ENCODE peak calls at places on chromosomes 2 and 18, in eight cellular contexts. J is foreskin keratinocyte, V is HCT116, C is substantia nigra, S is Panc1, B is esophagus muscularis mucosa, M is osteoblast, G is WERI-Rb-1. F is an unnamed sample.

GRCh38 chr2:20449501-20450200 is 2.8 kb downstream of the RHOB start:
- DNase-seq in B (no peak), S (no peak), M (peak), J (peak), G (peak), C (peak), V (no peak), F (no peak)

GRCh38 chr2:42371621-42372473 is 10.8 kb upstream of the COX7A2L start:
- DNase-seq in B (no peak), J (peak), C (no peak), S (no peak), M (no peak), G (peak), V (no peak), F (peak)

GRCh38 chr2:154189963-154190362 is 318.2 kb downstream of the GALNT13 start:
- DNase-seq in G (no peak), J (no peak), C (no peak), M (peak), V (no peak), B (no peak), S (no peak), F (no peak)

GRCh38 chr2:63790491-63790890 is 51.2 kb upstream of the UGP2 start:
- DNase-seq in C (no peak), S (no peak), V (no peak), M (no peak), J (peak), B (no peak), G (no peak), F (no peak)

GRCh38 chr18:11689031-11689971 is at the start of gene GNAL:
- DNase-seq in S (peak), C (peak), B (peak), G (peak), J (peak), M (peak), V (peak), F (peak)

GRCh38 chr2:8534386-8534728 is 147.5 kb upstream of the ID2 start:
- DNase-seq in B (no peak), C (no peak), S (no peak), J (no peak), V (no peak), M (no peak), G (no peak), F (no peak)

GRCh38 chr2:43186679-43187374 is 39.6 kb downstream of the ZFP36L2 start:
- DNase-seq in V (no peak), B (no peak), G (peak), J (no peak), M (peak), C (no peak), S (no peak), F (no peak)

GRCh38 chr18:31581498-31582197 is 10.0 kb upstream of the TTR start:
- DNase-seq in C (no peak), V (no peak), G (no peak), B (no peak), J (peak), S (no peak), M (peak), F (no peak)

GRCh38 chr2:62326735-62327134 is 130.8 kb downstream of the B3GNT2 start:
- DNase-seq in B (no peak), M (no peak), J (no peak), G (no peak), S (no peak), V (no peak), C (no peak), F (no peak)

GRCh38 chr2:217031445-217031844 is 171.6 kb upstream of the TNP1 start:
- DNase-seq in C (no peak), B (no peak), G (no peak), M (no peak), V (no peak), J (no peak), S (no peak), F (no peak)
- H3K27ac ChIP-seq in C (no peak), B (no peak), G (no peak), M (no peak), V (no peak), J (no peak), S (no peak), F (no peak)

GRCh38 chr2:86139981-86140380 is 33.9 kb downstream of the PTCD3 start:
- DNase-seq in V (no peak), J (no peak), S (no peak), G (no peak), M (no peak), C (no peak), B (no peak), F (no peak)

GRCh38 chr2:86143926-86144685 is 38.1 kb downstream of the PTCD3 start:
- DNase-seq in B (no peak), V (no peak), C (no peak), M (no peak), J (no peak), G (no peak), S (no peak), F (no peak)

GRCh38 chr2:86142737-86143257 is 36.8 kb downstream of the PTCD3 start:
- DNase-seq in J (no peak), V (no peak), S (no peak), B (no peak), C (no peak), M (no peak), G (no peak), F (no peak)

GRCh38 chr2:86140969-86141392 is 34.9 kb downstream of the PTCD3 start:
- DNase-seq in S (no peak), G (no peak), B (no peak), C (no peak), J (no peak), V (no peak), M (no peak), F (no peak)

GRCh38 chr2:86143307-86143706 is 37.3 kb downstream of the PTCD3 start:
- DNase-seq in J (no peak), G (no peak), S (no peak), C (no peak), V (no peak), B (no peak), M (no peak), F (no peak)
- H3K27ac ChIP-seq in J (no peak), G (no peak), S (no peak), C (no peak), V (no peak), B (no peak), M (no peak), F (no peak)

DNA sequence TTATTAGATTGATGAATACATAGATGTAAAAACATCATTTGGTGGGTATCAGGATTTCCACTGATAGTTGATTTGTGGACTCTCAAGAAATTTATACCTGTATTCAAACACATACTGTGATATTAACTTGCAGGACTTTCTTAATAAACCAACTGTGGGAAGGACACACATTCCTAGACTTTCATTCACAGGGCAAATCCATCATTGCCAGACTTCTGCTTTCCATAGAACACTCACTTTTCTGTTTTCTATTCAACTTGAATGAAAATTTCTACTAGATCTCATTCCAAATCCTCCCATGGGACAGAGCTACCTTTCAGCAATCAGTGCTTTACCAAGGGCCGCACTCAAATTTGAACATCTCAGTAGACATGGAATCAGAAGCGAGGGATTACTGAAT is 612.5 kb downstream of the IRS1 start:
- DNase-seq in J (no peak), M (no peak), B (no peak), C (no peak), V (no peak), G (no peak), S (no peak), F (no peak)
- H3K27ac ChIP-seq in J (peak), M (peak), B (no peak), C (no peak), V (peak), G (no peak), S (no peak), F (peak)

GRCh38 chr18:79108520-79109215 is 39.5 kb downstream of the ATP9B start:
- DNase-seq in M (no peak), S (no peak), C (no peak), J (no peak), V (no peak), G (no peak), B (no peak), F (no peak)
- H3K27ac ChIP-seq in M (no peak), S (no peak), C (no peak), J (no peak), V (no peak), G (no peak), B (no peak), F (no peak)

DNA sequence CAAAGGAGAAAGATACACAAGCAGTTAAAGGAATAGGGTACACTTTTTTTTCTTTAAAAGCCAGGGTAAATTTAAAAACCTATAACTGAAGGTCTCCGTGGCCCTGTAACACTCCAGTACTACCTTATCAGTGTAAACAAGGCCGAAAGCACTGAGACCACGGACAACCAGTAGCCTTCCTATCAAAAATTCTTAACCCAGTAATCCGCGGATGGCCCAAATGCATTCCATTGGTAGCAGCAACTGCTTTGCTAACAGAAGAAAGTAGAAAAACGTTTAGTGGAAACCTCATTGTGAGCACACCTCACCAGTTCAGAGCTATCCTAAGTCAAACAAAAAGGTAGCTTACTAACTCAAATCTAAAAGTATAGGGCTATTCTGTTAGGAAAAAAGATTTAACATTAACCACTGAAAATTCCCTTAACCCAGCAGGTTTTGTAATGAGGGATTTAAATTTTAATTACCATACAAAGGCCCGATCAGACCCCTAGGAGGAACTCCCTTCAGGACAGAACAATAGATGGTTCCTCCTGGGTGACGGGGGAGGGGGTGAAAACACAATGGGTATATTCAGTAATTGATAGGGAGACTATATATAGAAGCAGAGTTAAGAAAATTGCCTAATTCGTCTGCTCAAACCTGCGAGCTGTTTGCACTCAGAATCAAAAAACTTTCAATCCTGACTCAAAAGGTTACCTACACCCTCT is 50.8 kb upstream of the CWC22 start:
- DNase-seq in V (no peak), B (no peak), C (no peak), J (no peak), M (no peak), S (no peak), G (no peak), F (no peak)
- H3K27ac ChIP-seq in V (no peak), B (no peak), C (no peak), J (no peak), M (no peak), S (no peak), G (no peak), F (no peak)

GRCh38 chr18:10213526-10213925 is 240.9 kb upstream of the APCDD1 start:
- DNase-seq in V (no peak), C (no peak), J (peak), G (no peak), M (no peak), S (no peak), B (peak), F (no peak)
- H3K27ac ChIP-seq in V (no peak), C (no peak), J (no peak), G (no peak), M (no peak), S (no peak), B (no peak), F (no peak)

DNA sequence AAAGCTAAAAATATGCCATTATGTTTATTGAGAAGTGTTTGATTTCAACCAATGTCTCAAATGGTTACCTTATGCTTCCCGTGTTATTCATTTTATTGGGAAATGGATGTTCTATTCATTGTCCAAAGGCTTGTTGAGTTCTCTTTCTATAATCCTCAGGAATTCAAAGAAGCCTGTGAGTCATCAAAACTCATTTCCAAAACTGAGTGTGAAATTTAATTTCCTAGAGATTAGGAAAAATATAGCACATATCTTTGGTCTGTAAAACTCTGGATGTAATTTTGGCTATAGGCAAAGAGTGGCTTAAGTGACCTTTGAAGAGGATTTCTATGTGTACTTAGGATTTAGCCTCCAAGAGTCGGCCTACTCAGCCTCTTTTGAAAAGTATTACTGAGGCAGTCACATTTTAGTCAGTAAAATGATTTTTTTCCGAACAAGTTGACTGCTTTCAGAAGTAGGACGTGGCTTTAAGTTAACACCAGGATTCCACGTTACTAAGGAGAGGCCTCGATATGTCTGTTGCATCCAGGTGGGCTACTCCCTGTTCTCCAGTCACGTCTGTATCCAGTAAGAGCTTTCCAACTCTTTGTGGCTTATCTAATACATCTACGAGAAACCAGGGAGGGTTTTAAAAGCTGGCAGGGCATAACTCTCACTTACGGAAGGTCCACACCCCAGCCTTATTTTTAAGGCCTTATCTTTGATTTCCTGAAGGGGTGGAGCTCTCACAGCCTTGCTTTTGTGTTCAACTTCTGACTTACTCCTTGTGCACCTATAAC is 99.4 kb downstream of the SLC8A1 start:
- DNase-seq in B (no peak), S (no peak), G (no peak), V (no peak), J (peak), C (no peak), M (no peak), F (no peak)
- H3K27ac ChIP-seq in B (peak), S (no peak), G (no peak), V (no peak), J (no peak), C (no peak), M (peak), F (no peak)

GRCh38 chr2:54589038-54589339 is 132.9 kb downstream of the SPTBN1 start:
- DNase-seq in J (no peak), C (no peak), G (no peak), B (no peak), M (no peak), V (no peak), S (no peak), F (no peak)

GRCh38 chr2:54591551-54591950 is 131.9 kb upstream of the EML6 start:
- DNase-seq in M (no peak), C (no peak), J (no peak), G (no peak), V (no peak), B (no peak), S (no peak), F (no peak)

GRCh38 chr2:54588244-54588899 is 132.2 kb downstream of the SPTBN1 start:
- DNase-seq in B (no peak), S (no peak), M (no peak), J (no peak), C (no peak), V (no peak), G (no peak), F (no peak)

GRCh38 chr2:54590216-54590961 is 133.1 kb upstream of the EML6 start:
- DNase-seq in S (no peak), J (no peak), C (no peak), M (no peak), B (no peak), G (no peak), V (no peak), F (no peak)

GRCh38 chr2:54589340-54590215 is 133.5 kb downstream of the SPTBN1 start:
- DNase-seq in B (no peak), M (no peak), C (no peak), G (no peak), S (no peak), J (no peak), V (no peak), F (no peak)
- H3K27ac ChIP-seq in B (peak), M (peak), C (no peak), G (no peak), S (no peak), J (no peak), V (no peak), F (peak)

F was measured in epithelial cell of prostate.